ENCODE peak calls at places on chromosome 18, in six cellular contexts. L, W, B, V, C and T are unnamed samples.
A peak's percentile ranks its signal among the peaks of the same experiment; 100 is the strongest.

GRCh38 chr18:47997338-47997780 is 66.9 kb upstream of the SMAD2 start:
- DNase-seq in W (no peak), B (no peak), L (no peak), V (no peak), C (no peak), T (peak; percentile 94)

GRCh38 chr18:7575465-7576026 is 8.4 kb downstream of the PTPRM start:
- DNase-seq in V (peak; percentile 62), B (no peak), L (no peak), W (no peak), C (peak; percentile 71), T (no peak)

GRCh38 chr18:6836331-6836730 is 106.8 kb downstream of the ARHGAP28 start:
- DNase-seq in W (no peak), B (no peak), V (no peak), L (no peak), C (no peak), T (no peak)

GRCh38 chr18:79697178-79697577 is 17.6 kb downstream of the CTDP1 start:
- DNase-seq in C (no peak), W (no peak), V (no peak), L (no peak), B (no peak), T (no peak)

GRCh38 chr18:60452424-60452823 is 79.8 kb upstream of the MC4R start:
- DNase-seq in V (peak; percentile 74), W (no peak), B (peak; percentile 13), C (peak; percentile 80), L (no peak), T (no peak)

GRCh38 chr18:3051718-3052410 is 38.9 kb upstream of the LPIN2 start:
- DNase-seq in V (no peak), B (no peak), C (no peak), L (no peak), W (no peak), T (peak; percentile 39)

GRCh38 chr18:13103366-13103765 is 112.2 kb downstream of the CEP192 start:
- DNase-seq in W (no peak), L (no peak), C (no peak), B (no peak), V (no peak), T (no peak)

GRCh38 chr18:59988098-59988706 is 88.4 kb downstream of the PMAIP1 start:
- DNase-seq in L (peak; percentile 33), W (no peak), V (peak; percentile 34), C (peak; percentile 58), B (peak; percentile 38), T (peak; percentile 58)

GRCh38 chr18:24544141-24544498 is 83.7 kb downstream of the HRH4 start:
- DNase-seq in C (no peak), W (no peak), V (no peak), B (peak; percentile 39), L (no peak), T (no peak)

GRCh38 chr18:44802508-44802907 is 121.8 kb downstream of the SETBP1 start:
- DNase-seq in W (no peak), B (no peak), C (peak; percentile 82), V (peak; percentile 78), L (no peak), T (no peak)

DNA sequence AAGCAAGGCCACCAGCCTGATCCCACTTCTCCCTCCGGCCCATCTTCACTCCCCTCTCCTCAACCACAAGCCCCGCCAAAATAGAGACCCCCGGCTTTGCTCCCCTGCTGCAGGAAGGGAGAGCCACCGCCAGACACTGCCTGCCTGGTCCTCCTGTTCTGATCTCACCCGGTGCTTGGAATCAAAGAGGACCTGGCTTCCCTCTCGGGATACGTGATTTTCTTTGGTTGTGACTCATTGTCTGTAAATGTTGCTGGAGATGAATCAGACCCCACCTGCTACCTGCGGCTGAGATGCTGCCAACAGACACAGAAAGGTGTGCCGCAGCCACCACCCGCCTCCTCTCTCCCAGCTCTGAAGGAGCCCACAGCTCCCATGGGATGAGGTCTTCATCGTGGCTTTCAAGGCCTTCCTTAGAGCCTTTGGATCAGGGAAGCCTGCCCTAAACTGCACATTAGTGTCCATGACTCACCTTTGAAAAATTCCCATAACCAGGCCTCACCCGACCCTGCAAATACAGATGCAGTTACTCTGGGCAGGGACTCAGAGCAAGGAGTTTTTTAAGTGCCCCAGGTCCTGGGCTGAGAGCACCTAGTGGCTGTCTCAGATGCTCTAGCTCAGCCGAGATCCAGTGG is 79.4 kb upstream of the ZNF532 start:
- DNase-seq in V (peak; percentile 94), W (peak; percentile 12), B (no peak), C (peak; percentile 96), L (peak; percentile 26), T (peak; percentile 81)
- TF ChIP-seq CTCF in V (peak; percentile 27), W (peak; percentile 23), B (no peak), C (no peak), L (no peak), T (peak; percentile 45)

GRCh38 chr18:77099501-77100370 is 32.8 kb downstream of the MBP start:
- DNase-seq in W (no peak), B (no peak), V (no peak), C (no peak), L (no peak), T (peak; percentile 68)

GRCh38 chr18:77100751-77101355 is 31.7 kb downstream of the MBP start:
- DNase-seq in B (no peak), W (no peak), V (no peak), L (no peak), C (peak; percentile 31), T (no peak)

GRCh38 chr18:77103181-77103875 is 29.3 kb downstream of the MBP start:
- DNase-seq in W (no peak), V (peak; percentile 52), L (no peak), C (peak; percentile 65), B (no peak), T (no peak)

GRCh38 chr18:77102246-77103040 is 30.1 kb downstream of the MBP start:
- DNase-seq in W (no peak), C (peak; percentile 90), V (peak; percentile 91), B (peak; percentile 53), L (no peak), T (no peak)

DNA sequence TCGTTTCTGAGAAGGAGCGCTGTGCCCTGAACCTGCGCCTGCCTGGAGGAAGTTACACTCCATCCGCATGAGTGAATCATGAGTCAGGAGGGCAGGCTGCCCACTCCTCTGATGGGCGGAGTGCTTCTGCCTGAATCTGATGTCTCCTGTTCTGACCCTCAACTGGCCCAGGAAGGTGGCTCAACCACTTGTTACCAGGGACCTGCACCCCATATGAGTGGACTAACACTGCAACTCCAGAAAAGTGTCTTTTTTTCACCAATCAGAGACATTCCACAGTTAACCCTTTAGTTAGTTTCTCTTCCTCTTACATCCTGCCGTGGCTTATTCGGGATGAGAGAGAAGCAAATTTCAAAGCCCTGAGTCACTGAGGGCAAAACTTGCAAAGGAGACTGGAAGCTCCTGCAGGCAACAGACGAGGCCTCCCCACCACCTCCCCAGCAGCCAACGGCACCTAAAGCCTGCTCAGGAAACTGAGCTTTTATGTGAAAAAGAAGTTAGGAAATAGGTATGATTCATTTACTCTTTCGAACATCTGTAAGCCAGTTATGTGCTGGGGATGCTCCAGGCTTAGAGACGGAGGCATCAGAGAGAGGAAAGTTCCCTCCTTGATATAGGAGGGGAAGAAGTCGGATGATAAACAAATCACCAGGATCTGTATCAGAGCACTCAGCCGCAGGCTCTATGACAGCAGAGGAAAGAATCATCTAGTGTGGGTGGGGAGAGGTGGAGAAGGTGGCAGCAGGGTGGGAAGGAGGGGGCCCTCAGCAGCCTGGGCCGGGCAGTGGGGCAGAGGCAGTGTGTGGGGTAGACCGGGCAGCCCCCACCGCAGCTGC is 31.0 kb downstream of the MBP start:
- DNase-seq in W (peak; percentile 70), L (peak; percentile 80), V (peak; percentile 97), B (peak; percentile 55), C (peak; percentile 98), T (peak; percentile 83)
- H3K4me3 ChIP-seq in W (peak overlapping the region; percentile 48), L (no peak overlapping the region), V (peak overlapping the region; percentile 27), B (peak overlapping the region; percentile 44), C (peak overlapping the region; percentile 8), T (no peak overlapping the region)

GRCh38 chr18:74509856-74510769 is 13.9 kb downstream of the CNDP2 start:
- DNase-seq in W (no peak), V (no peak), B (no peak), L (no peak), C (no peak), T (peak; percentile 30)
- H3K36me3 ChIP-seq in W (peaks cover 29% of the 10 kb centered on the region), V (peaks cover 19% of the 10 kb centered on the region), B (peaks cover 62% of the 10 kb centered on the region), L (no peaks in the 10 kb centered on the region), C (peaks cover 22% of the 10 kb centered on the region), T (peaks cover 81% of the 10 kb centered on the region)

DNA sequence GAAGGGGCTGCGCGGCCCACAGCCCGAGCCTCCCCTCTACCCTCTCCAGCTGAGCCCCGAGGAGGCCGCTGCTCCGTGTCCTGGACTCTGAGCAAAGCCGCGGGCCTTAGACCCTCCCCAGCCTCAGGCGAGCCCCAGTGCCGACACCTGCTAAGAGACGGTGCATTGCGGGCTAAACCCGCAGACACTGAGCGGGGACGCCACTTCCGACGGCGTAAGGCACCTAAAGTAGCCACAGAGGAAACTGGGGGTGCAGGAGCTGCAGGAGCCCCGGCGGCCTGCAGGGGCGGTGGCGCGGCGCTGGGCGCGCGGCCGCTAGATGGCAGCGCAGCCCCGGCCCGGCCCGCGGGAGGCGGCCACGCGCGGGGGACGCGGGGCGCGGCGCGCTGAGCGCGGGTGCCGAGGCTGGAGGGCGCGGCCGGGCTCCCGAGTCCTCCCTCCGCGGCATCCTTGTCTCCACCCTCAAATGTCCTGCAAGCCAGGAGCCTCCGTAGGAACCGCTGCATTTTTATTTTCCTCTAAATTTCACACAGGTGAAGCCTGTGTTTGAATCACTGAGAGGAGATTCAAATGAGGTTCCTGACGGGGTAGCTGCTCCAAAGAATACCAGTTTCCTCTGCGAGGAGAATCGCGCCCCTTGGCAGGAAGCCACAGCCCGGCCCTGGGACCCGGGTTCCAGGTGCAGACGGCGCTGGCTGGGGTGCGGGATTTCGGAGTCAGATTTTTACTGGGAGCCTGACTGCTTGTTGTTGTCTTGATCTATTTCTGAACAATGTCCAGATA is 650.5 kb downstream of the GALR1 start:
- DNase-seq in C (peak; percentile 18), B (peak; percentile 89), L (peak; percentile 22), W (no peak), V (peak; percentile 2), T (peak; percentile 88)
- TF ChIP-seq CTCF in C (peak; percentile 45), B (peak; percentile 61), L (peak; percentile 69), W (peak; percentile 32), V (peak; percentile 46), T (peak; percentile 81)